ENCODE peak calls at places on chromosome 7, in six cellular contexts. I, G, D, O, N and E are unnamed samples.

GRCh38 chr7:142384508-142384922 is 126.7 kb upstream of the PRSS58 start:
- DNase-seq in I (no peak), G (peak), D (no peak), O (no peak), N (no peak), E (no peak)

GRCh38 chr7:126574838-126575250 is 677.9 kb downstream of the GRM8 start:
- DNase-seq in I (peak), G (no peak), D (no peak), O (no peak), N (no peak), E (no peak)

GRCh38 chr7:94632338-94633024 is 23.5 kb downstream of the SGCE start:
- DNase-seq in I (peak), G (no peak), D (no peak), O (no peak), N (no peak), E (peak)

GRCh38 chr7:120344276-120344675 is 71.3 kb downstream of the KCND2 start:
- DNase-seq in I (no peak), G (no peak), D (no peak), O (no peak), N (no peak), E (no peak)

GRCh38 chr7:68537228-68538071 is 1060.8 kb upstream of the AUTS2 start:
- DNase-seq in I (peak), G (no peak), D (no peak), O (no peak), N (no peak), E (no peak)

GRCh38 chr7:2870471-2870941 is 26.4 kb upstream of the GNA12 start:
- DNase-seq in I (peak), G (peak), D (no peak), O (no peak), N (peak), E (no peak)

GRCh38 chr7:66847879-66848810 is 72.9 kb upstream of the TMEM248 start:
- DNase-seq in I (peak), G (no peak), D (peak), O (no peak), N (no peak), E (no peak)

GRCh38 chr7:56062382-56062781 is 1.7 kb upstream of the SUMF2 start:
- DNase-seq in I (peak), G (no peak), D (peak), O (no peak), N (no peak), E (no peak)

GRCh38 chr7:3922175-3922635 is 621.2 kb downstream of the SDK1 start:
- DNase-seq in I (peak), G (no peak), D (peak), O (peak), N (peak), E (peak)

GRCh38 chr7:18597759-18598158 is 102.2 kb downstream of the HDAC9 start:
- DNase-seq in I (no peak), G (no peak), D (no peak), O (no peak), N (no peak), E (no peak)

GRCh38 chr7:5484921-5485320 is 61.3 kb upstream of the TNRC18 start:
- DNase-seq in I (no peak), G (no peak), D (no peak), O (no peak), N (no peak), E (no peak)

GRCh38 chr7:2862831-2863361 is 18.8 kb upstream of the GNA12 start:
- DNase-seq in I (no peak), G (peak), D (peak), O (no peak), N (no peak), E (no peak)

GRCh38 chr7:120717166-120717565 is 140.8 kb downstream of the TSPAN12 start:
- DNase-seq in I (no peak), G (no peak), D (no peak), O (no peak), N (no peak), E (no peak)

GRCh38 chr7:3280445-3280844 is 20.6 kb upstream of the SDK1 start:
- DNase-seq in I (no peak), G (no peak), D (peak), O (no peak), N (no peak), E (no peak)

GRCh38 chr7:101169838-101170531 is 4.6 kb upstream of the VGF start:
- DNase-seq in I (peak), G (peak), D (no peak), O (peak), N (peak), E (no peak)

GRCh38 chr7:128176696-128177095 is 64.4 kb upstream of the LEP start:
- DNase-seq in I (no peak), G (no peak), D (no peak), O (no peak), N (no peak), E (no peak)

GRCh38 chr7:2000153-2000687 is 232.5 kb downstream of the MAD1L1 start:
- DNase-seq in I (no peak), G (no peak), D (no peak), O (no peak), N (no peak), E (no peak)

GRCh38 chr7:78226059-78226658 is 427.6 kb downstream of the PHTF2 start:
- DNase-seq in I (peak), G (peak), D (no peak), O (peak), N (peak), E (no peak)

GRCh38 chr7:469591-469961 is 50.1 kb downstream of the PDGFA start:
- DNase-seq in I (no peak), G (no peak), D (no peak), O (no peak), N (no peak), E (no peak)

GRCh38 chr7:158246272-158246959 is 341.2 kb downstream of the PTPRN2 start:
- DNase-seq in I (no peak), G (peak), D (no peak), O (no peak), N (no peak), E (no peak)

GRCh38 chr7:155942226-155942950 is 130.1 kb upstream of the SHH start:
- DNase-seq in I (no peak), G (no peak), D (no peak), O (no peak), N (no peak), E (no peak)

GRCh38 chr7:112140600-112140999 is 65.6 kb downstream of the DOCK4 start:
- DNase-seq in I (peak), G (no peak), D (no peak), O (no peak), N (no peak), E (no peak)

GRCh38 chr7:13603661-13604060 is 385.8 kb downstream of the ETV1 start:
- DNase-seq in I (no peak), G (no peak), D (no peak), O (no peak), N (no peak), E (no peak)

GRCh38 chr7:130884437-130885417 is 150.7 kb upstream of the KLF14 start:
- DNase-seq in I (peak), G (no peak), D (no peak), O (no peak), N (peak), E (no peak)

GRCh38 chr7:74312418-74313021 is 23.3 kb downstream of the CLIP2 start:
- DNase-seq in I (no peak), G (no peak), D (no peak), O (no peak), N (no peak), E (no peak)

GRCh38 chr7:43639858-43640491 is 57.1 kb downstream of the STK17A start:
- DNase-seq in I (peak), G (no peak), D (no peak), O (no peak), N (peak), E (no peak)

GRCh38 chr7:70736715-70737460 is 395.1 kb upstream of the GALNT17 start:
- DNase-seq in I (no peak), G (no peak), D (peak), O (no peak), N (peak), E (no peak)

GRCh38 chr7:155591055-155591750 is 44.8 kb upstream of the CNPY1 start:
- DNase-seq in I (no peak), G (no peak), D (no peak), O (no peak), N (peak), E (no peak)

GRCh38 chr7:115558186-115558585 is 472.4 kb downstream of the TFEC start:
- DNase-seq in I (peak), G (no peak), D (no peak), O (no peak), N (no peak), E (no peak)